ENCODE peak calls at places on chromosomes 4 and X, in ten cellular contexts. F is ovary, H is HepG2, Y is suprapubic skin, U is IMR-90, V is adrenal gland, W is transverse colon, M is HCT116, D is endothelial cell of umbilical vein, T is stomach. N is an unnamed sample. For H3K4me1 and H3K27me3, the result is how much of the 10 kb centered on the place peaks cover.

GRCh38 chr4:29113960-29114359 is 1606.2 kb upstream of the PCDH7 start:
- DNase-seq in F (no peak), H (no peak), Y (no peak), U (no peak), V (no peak), W (no peak), M (no peak), D (no peak), T (no peak), N (no peak)

GRCh38 chr4:175998782-175999181 is 66.9 kb upstream of the WDR17 start:
- DNase-seq in F (no peak), H (no peak), Y (no peak), U (no peak), V (no peak), W (no peak), M (peak), D (no peak), T (no peak), N (no peak)

GRCh38 chr4:119493419-119493818 is 135.2 kb downstream of the PDE5A start:
- DNase-seq in F (no peak), H (no peak), Y (no peak), U (no peak), V (no peak), W (no peak), M (no peak), D (no peak), T (no peak), N (no peak)

GRCh38 chrX:153744210-153745066 is 19.6 kb upstream of the PLXNB3 start:
- DNase-seq in F (no peak), H (no peak), Y (no peak), U (no peak), V (no peak), W (no peak), M (no peak), D (peak), T (no peak), N (no peak)

GRCh38 chr4:82201805-82202636 is 171.8 kb downstream of the HNRNPD start:
- DNase-seq in F (no peak), H (peak), Y (no peak), U (peak), V (peak), W (peak), M (peak), D (peak), T (peak), N (no peak)

GRCh38 chr4:99300934-99301333 is 10.1 kb upstream of the ADH1A start:
- DNase-seq in F (peak), H (peak), Y (peak), U (peak), V (peak), W (peak), M (no peak), D (no peak), T (peak), N (peak)

GRCh38 chr4:62914758-62915157 is 1494.5 kb downstream of the TECRL start:
- DNase-seq in F (no peak), H (no peak), Y (no peak), U (no peak), V (no peak), W (no peak), M (no peak), D (no peak), T (no peak), N (no peak)

GRCh38 chrX:28625223-28625622 is 38.0 kb downstream of the IL1RAPL1 start:
- DNase-seq in F (no peak), H (no peak), Y (no peak), U (no peak), V (no peak), W (no peak), M (no peak), D (no peak), T (no peak), N (no peak)

GRCh38 chr4:114488301-114488982 is 110.2 kb upstream of the UGT8 start:
- DNase-seq in F (no peak), H (no peak), Y (no peak), U (no peak), V (no peak), W (no peak), M (no peak), D (no peak), T (no peak), N (no peak)

GRCh38 chr4:24778427-24779225 is 16.7 kb upstream of the SOD3 start:
- DNase-seq in F (peak), H (no peak), Y (no peak), U (peak), V (no peak), W (peak), M (no peak), D (no peak), T (no peak), N (no peak)

GRCh38 chr4:107823870-107824366 is 814 bp upstream of the SGMS2 start:
- DNase-seq in F (no peak), H (no peak), Y (no peak), U (no peak), V (no peak), W (no peak), M (peak), D (no peak), T (no peak), N (no peak)

GRCh38 chr4:10028910-10029309 is 7.6 kb upstream of the SLC2A9 start:
- DNase-seq in F (no peak), H (no peak), Y (no peak), U (no peak), V (peak), W (no peak), M (no peak), D (no peak), T (no peak), N (no peak)

GRCh38 chr4:112532267-112532666 is 16.3 kb upstream of the NEUROG2 start:
- DNase-seq in F (no peak), H (no peak), Y (no peak), U (peak), V (no peak), W (no peak), M (no peak), D (no peak), T (no peak), N (no peak)

GRCh38 chr4:114286275-114286674 is 306.8 kb upstream of the ARSJ start:
- DNase-seq in F (no peak), H (no peak), Y (no peak), U (peak), V (no peak), W (no peak), M (no peak), D (no peak), T (no peak), N (no peak)

GRCh38 chr4:120633810-120634209 is 288.7 kb downstream of the PRDM5 start:
- DNase-seq in F (no peak), H (no peak), Y (no peak), U (no peak), V (no peak), W (no peak), M (no peak), D (no peak), T (no peak), N (no peak)

GRCh38 chr4:151291485-151291884 is 14.5 kb downstream of the PRSS48 start:
- DNase-seq in F (no peak), H (no peak), Y (no peak), U (no peak), V (no peak), W (no peak), M (no peak), D (no peak), T (no peak), N (no peak)

GRCh38 chr4:143184503-143185252 is at the start of gene USP38:
- DNase-seq in F (peak), H (peak), Y (peak), U (peak), V (peak), W (peak), M (peak), D (peak), T (peak), N (peak)
- H3K4me1 ChIP-seq in F (under half), H (under half), Y (half or more), U (under half), V (under half), W (under half), M (under half), D (under half), T (under half), N (under half)

DNA sequence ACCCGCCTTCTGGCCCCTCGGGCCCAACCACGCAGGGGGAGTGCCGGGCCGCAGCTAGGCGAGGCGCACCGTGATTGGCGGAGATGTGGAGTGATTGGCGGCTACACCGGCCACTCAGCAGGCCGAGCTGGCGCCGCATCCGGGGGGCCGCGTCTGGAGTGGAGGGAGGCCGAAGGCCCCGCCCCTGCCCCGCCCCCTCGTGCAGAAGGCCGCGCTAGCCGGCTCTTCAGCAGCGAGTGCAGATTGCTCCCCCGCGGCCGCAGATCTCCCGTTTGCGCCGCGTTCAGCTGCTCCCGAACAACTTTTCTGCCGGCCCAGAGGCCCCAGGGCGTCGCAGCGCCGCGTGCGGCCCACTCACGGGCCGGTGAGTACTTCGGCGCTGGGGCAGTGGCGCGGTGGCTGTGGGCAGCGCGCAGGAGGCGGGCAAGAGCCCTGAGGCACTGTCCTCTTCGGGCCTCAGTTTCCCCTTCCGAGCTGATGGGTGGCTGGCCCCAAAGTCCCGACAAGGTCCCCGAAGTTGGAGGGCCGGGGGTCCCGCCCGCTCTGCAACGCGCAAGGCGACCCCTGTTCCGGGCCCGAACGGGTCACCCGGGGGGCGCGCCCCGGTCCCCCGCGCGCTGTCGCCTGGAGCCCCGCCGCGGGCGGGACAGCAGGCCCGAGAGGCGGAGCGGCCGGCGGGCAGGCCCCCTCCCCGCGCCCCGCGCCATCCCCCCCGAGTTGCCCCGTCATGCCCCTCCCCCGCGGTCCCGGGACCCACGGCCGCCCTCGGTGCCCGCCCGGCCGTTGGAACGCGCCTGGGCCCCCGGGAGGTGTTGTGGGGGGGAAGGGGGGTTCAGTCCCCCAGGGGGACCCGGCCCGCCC is at the start of gene WFS1:
- DNase-seq in F (peak), H (peak), Y (peak), U (peak), V (peak), W (peak), M (peak), D (peak), T (peak), N (peak)
- TF ChIP-seq POLR2A in F (peak), H (peak), Y (no peak), U (peak), V (peak), W (peak), M (peak), D (peak), T (peak), N (peak)

GRCh38 chr4:57149833-57150232 is 39.6 kb upstream of the IGFBP7 start:
- DNase-seq in F (no peak), H (peak), Y (no peak), U (no peak), V (no peak), W (no peak), M (no peak), D (no peak), T (no peak), N (no peak)

GRCh38 chr4:57148177-57148576 is 38.0 kb upstream of the IGFBP7 start:
- DNase-seq in F (no peak), H (no peak), Y (no peak), U (no peak), V (no peak), W (no peak), M (no peak), D (no peak), T (no peak), N (no peak)

GRCh38 chr4:57148831-57149230 is 38.6 kb upstream of the IGFBP7 start:
- DNase-seq in F (no peak), H (no peak), Y (no peak), U (peak), V (no peak), W (no peak), M (no peak), D (no peak), T (no peak), N (no peak)

GRCh38 chr4:57147335-57148060 is 37.3 kb upstream of the IGFBP7 start:
- DNase-seq in F (no peak), H (no peak), Y (no peak), U (peak), V (no peak), W (no peak), M (no peak), D (peak), T (no peak), N (no peak)

DNA sequence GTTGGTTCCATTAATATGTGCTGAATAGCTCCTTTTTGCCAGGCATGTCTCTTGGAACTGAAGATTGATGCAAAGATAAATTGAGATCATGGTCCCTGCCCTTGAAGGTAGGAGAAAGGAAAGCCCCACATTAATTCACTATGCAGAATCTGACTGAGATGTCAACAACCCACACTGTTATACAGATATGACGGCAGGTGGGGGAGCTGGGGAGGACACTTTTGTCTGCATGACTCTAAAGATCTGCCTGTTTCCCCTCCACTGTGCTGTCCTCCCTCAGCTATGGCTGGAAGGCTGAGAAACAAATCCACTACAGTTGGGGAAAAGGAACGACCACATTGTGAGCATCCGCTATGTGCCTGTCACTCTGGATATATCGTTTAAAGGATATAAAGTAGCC is 36.3 kb upstream of the IGFBP7 start:
- DNase-seq in F (no peak), H (no peak), Y (no peak), U (no peak), V (no peak), W (no peak), M (no peak), D (no peak), T (no peak), N (no peak)
- H3K27me3 ChIP-seq in F (under half), H (under half), Y (under half), U (under half), V (under half), W (under half), M (under half), D (under half), T (under half), N (under half)

GRCh38 chr4:8306511-8307021 is 37.0 kb downstream of the HTRA3 start:
- DNase-seq in F (peak), H (no peak), Y (peak), U (no peak), V (no peak), W (peak), M (no peak), D (no peak), T (no peak), N (peak)
- H3K4me1 ChIP-seq in F (under half), H (under half), Y (under half), U (under half), V (under half), W (under half), M (under half), D (under half), T (under half), N (under half)

GRCh38 chr4:1010522-1011021 is 854 bp upstream of the FGFRL1 start:
- DNase-seq in F (peak), H (no peak), Y (no peak), U (peak), V (peak), W (peak), M (peak), D (peak), T (peak), N (peak)
- TF ChIP-seq POLR2A in F (no peak), H (no peak), Y (no peak), U (no peak), V (no peak), W (peak), M (no peak), D (no peak), T (no peak), N (no peak)

DNA sequence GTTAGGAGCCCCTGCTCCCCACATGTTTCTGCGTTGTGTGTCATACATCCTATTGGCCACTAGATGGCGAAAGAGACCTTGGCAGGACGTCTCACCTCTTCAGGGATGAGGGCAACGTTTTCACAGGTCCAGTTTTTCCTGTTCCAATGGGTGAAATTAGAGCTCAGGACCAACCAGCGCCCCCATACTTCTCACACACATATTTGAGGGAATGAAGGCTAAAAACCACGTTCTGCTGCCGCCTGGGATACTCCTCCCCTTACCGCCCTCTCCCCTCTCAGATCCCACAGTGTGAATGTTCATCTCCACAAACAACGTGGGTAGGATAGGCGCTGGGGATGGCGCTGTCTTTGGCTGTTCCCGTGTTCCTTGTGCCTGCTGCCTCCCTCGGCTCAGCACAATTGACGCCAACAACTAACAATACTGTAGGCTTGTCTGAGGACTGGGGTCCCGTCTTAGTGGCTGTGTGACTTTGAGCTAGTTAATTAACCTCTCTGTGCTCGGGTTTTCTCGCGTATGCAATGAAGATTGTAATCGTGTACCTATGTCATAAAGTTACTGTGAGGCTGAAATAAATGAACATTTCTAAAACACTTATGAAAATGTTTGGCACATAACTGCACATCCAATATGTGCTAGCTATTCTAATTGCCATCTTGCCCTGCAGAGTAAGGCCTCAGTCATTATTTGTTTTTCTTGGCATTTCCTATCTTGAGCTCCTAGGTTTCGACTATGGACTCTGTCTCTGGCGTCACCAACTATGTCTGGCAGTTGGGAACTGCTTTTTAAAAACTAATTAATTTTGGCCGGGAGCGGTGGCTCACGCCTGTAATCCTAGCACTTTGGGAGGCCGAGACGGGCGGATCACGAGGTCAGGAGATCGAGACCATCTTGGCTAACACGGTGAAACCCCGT is 181.3 kb upstream of the STK26 start:
- DNase-seq in F (no peak), H (peak), Y (no peak), U (peak), V (peak), W (peak), M (peak), D (peak), T (peak), N (no peak)
- H3K27me3 ChIP-seq in F (under half), H (under half), Y (under half), U (under half), V (under half), W (under half), M (under half), D (under half), T (under half), N (under half)

GRCh38 chr4:7651461-7651921 is 216.8 kb upstream of the PSAPL1 start:
- DNase-seq in F (peak), H (no peak), Y (no peak), U (peak), V (peak), W (no peak), M (no peak), D (no peak), T (no peak), N (peak)

GRCh38 chr4:7653510-7654414 is 219.0 kb upstream of the PSAPL1 start:
- DNase-seq in F (peak), H (no peak), Y (no peak), U (no peak), V (peak), W (no peak), M (no peak), D (no peak), T (no peak), N (peak)

GRCh38 chr4:7652006-7652405 is 217.3 kb upstream of the PSAPL1 start:
- DNase-seq in F (no peak), H (no peak), Y (no peak), U (no peak), V (no peak), W (no peak), M (no peak), D (no peak), T (no peak), N (no peak)

GRCh38 chr4:7652451-7652871 is 217.7 kb upstream of the PSAPL1 start:
- DNase-seq in F (peak), H (no peak), Y (no peak), U (no peak), V (no peak), W (no peak), M (no peak), D (no peak), T (no peak), N (peak)

GRCh38 chr4:7652906-7653305 is 218.2 kb upstream of the PSAPL1 start:
- DNase-seq in F (no peak), H (no peak), Y (no peak), U (no peak), V (no peak), W (no peak), M (no peak), D (no peak), T (no peak), N (peak)
- H3K4me1 ChIP-seq in F (half or more), H (under half), Y (under half), U (under half), V (under half), W (under half), M (under half), D (under half), T (under half), N (under half)

GRCh38 chrX:103607385-103608304 is at the start of gene TCEAL3:
- DNase-seq in F (peak), H (no peak), Y (peak), U (peak), V (peak), W (peak), M (no peak), D (peak), T (peak), N (peak)
- TF ChIP-seq POLR2A in F (peak), H (no peak), Y (no peak), U (peak), V (no peak), W (peak), M (no peak), D (no peak), T (no peak), N (no peak)

N was measured in right lobe of liver.